ENCODE peak calls at places on chromosomes 4 and X, in four cellular contexts. E is effector memory CD4-positive, alpha-beta T cell; J is stomach; A is pancreas. L is an unnamed sample.

GRCh38 chrX:154750301-154751120 is at the start of gene GAB3:
- DNase-seq in E (no peak), J (peak; percentile 42), A (peak; percentile 29), L (peak; percentile 81)

GRCh38 chr4:90815569-90815968 is 688.4 kb downstream of the CCSER1 start:
- DNase-seq in E (no peak), J (no peak), A (no peak), L (no peak)

GRCh38 chrX:132918523-132918922 is 39.9 kb downstream of the HS6ST2 start:
- DNase-seq in E (no peak), J (no peak), A (no peak), L (no peak)

GRCh38 chrX:130173190-130173895 is 1.6 kb downstream of the RAB33A start:
- DNase-seq in E (no peak), J (no peak), A (no peak), L (peak; percentile 75)

GRCh38 chr4:88605744-88606143 is 13.5 kb downstream of the HERC3 start:
- DNase-seq in E (peak; percentile 19), J (no peak), A (no peak), L (no peak)

GRCh38 chr4:142452132-142452855 is 393.8 kb downstream of the INPP4B start:
- DNase-seq in E (no peak), J (no peak), A (no peak), L (no peak)

GRCh38 chr4:101218346-101218745 is 129.0 kb downstream of the PPP3CA start:
- DNase-seq in E (no peak), J (no peak), A (no peak), L (no peak)

GRCh38 chr4:3065551-3065950 is 8.8 kb downstream of the HTT-AS start:
- DNase-seq in E (no peak), J (no peak), A (no peak), L (no peak)

GRCh38 chr4:7518871-7519637 is 84.3 kb upstream of the PSAPL1 start:
- DNase-seq in E (no peak), J (no peak), A (no peak), L (no peak)

GRCh38 chrX:153885968-153886903 is at the start of gene L1CAM:
- DNase-seq in E (no peak), J (no peak), A (no peak), L (no peak)

GRCh38 chr4:10296730-10297129 is 160.5 kb downstream of the ZNF518B start:
- DNase-seq in E (no peak), J (peak; percentile 29), A (no peak), L (no peak)

GRCh38 chrX:45788941-45789348 is 588.3 kb upstream of the DIPK2B start:
- DNase-seq in E (no peak), J (no peak), A (no peak), L (no peak)

GRCh38 chr4:98932539-98932938 is 3.6 kb upstream of the EIF4E start:
- DNase-seq in E (no peak), J (no peak), A (no peak), L (no peak)

GRCh38 chr4:112633477-112634235 is 3.1 kb downstream of the ZGRF1 start:
- DNase-seq in E (no peak), J (no peak), A (no peak), L (no peak)

GRCh38 chr4:123417813-123418212 is 21.2 kb downstream of the SPRY1 start:
- DNase-seq in E (no peak), J (no peak), A (no peak), L (no peak)
- H3K4me1 ChIP-seq in E (no peaks in the 10 kb centered on the region), J (peaks cover 11% of the 10 kb centered on the region), A (peaks cover 11% of the 10 kb centered on the region), L (peaks cover 3% of the 10 kb centered on the region)

DNA sequence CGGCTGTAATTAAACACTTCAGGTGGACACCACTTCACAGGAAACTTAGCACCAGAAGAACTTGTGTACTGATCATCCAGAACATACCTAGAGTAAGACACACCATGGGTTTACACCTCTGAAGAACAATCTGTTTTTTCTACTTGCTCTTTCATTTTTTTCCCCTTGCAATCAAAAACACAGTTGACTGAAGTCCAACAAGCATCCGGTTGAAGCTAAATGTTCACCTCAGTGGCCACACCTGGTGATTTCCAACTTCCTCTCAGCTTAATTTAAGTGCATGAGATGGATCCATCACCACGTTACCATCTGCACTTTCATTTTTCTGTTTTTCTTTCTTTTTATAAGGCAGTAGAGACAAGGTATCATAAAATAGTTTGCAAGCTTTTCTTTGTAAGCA is 4.9 kb upstream of the TXK start:
- DNase-seq in E (no peak), J (no peak), A (no peak), L (no peak)
- H3K4me1 ChIP-seq in E (peaks cover 45% of the 10 kb centered on the region), J (no peaks in the 10 kb centered on the region), A (no peaks in the 10 kb centered on the region), L (peaks cover 4% of the 10 kb centered on the region)

GRCh38 chrX:40960041-40960440 is 125.2 kb upstream of the USP9X start:
- DNase-seq in E (no peak), J (no peak), A (no peak), L (no peak)
- H3K4me1 ChIP-seq in E (no peaks in the 10 kb centered on the region), J (no peaks in the 10 kb centered on the region), A (no peaks in the 10 kb centered on the region), L (no peaks in the 10 kb centered on the region)

GRCh38 chr4:155701827-155702226 is 35.2 kb downstream of the GUCY1A1 start:
- DNase-seq in E (no peak), J (no peak), A (no peak), L (no peak)
- H3K4me1 ChIP-seq in E (no peaks in the 10 kb centered on the region), J (no peaks in the 10 kb centered on the region), A (peaks cover 6% of the 10 kb centered on the region), L (no peaks in the 10 kb centered on the region)

DNA sequence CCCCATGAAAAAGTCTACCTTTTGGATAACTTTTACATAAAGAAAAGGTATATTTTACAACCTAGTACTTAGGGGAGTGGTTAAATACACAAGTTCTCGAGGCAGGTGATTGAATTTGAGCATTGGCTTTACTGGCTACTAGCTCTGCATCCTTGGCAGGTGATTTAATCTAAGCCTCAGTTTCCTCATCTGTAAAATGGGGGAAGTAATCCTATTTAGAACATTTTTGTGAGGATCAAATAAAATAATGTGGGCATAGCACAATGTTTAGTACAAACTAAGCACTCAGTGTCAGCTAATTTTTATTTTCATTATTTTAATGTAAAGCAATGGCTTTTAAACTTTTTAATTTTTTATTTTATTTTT is 102.9 kb downstream of the CEP135 start:
- DNase-seq in E (no peak), J (no peak), A (no peak), L (no peak)
- H3K4me1 ChIP-seq in E (peaks cover 10% of the 10 kb centered on the region), J (peaks cover 15% of the 10 kb centered on the region), A (peaks cover 6% of the 10 kb centered on the region), L (no peaks in the 10 kb centered on the region)

GRCh38 chrX:40084471-40084870 is 13.3 kb downstream of the BCOR start:
- DNase-seq in E (no peak), J (no peak), A (no peak), L (no peak)

GRCh38 chrX:40086569-40087335 is 11.0 kb downstream of the BCOR start:
- DNase-seq in E (no peak), J (no peak), A (peak; percentile 39), L (no peak)

GRCh38 chrX:40083979-40084359 is 13.8 kb downstream of the BCOR start:
- DNase-seq in E (no peak), J (no peak), A (no peak), L (no peak)

GRCh38 chrX:40085086-40085551 is 12.6 kb downstream of the BCOR start:
- DNase-seq in E (no peak), J (no peak), A (no peak), L (no peak)

GRCh38 chrX:40085714-40086113 is 12.0 kb downstream of the BCOR start:
- DNase-seq in E (no peak), J (no peak), A (peak; percentile 50), L (no peak)
- H3K4me1 ChIP-seq in E (peaks cover 24% of the 10 kb centered on the region), J (peaks cover 39% of the 10 kb centered on the region), A (no peaks in the 10 kb centered on the region), L (no peaks in the 10 kb centered on the region)

L was measured in aorta.